ENCODE peak calls at places on chromosomes 7 and 10, in four cellular contexts. P, W, Q and Z are unnamed samples.

GRCh38 chr10:88154596-88155250 is 291.3 kb downstream of the PTEN start:
- DNase-seq in W (no peak), P (no peak), Q (no peak), Z (no peak)

GRCh38 chr7:33369888-33370287 is 240.5 kb downstream of the BBS9 start:
- DNase-seq in P (no peak), W (no peak), Q (no peak), Z (no peak)

GRCh38 chr7:92833766-92834605 is 2.4 kb downstream of the CDK6 start:
- DNase-seq in P (peak), Q (peak), W (peak), Z (peak)

GRCh38 chr10:80529604-80530003 is 8.1 kb upstream of the SH2D4B start:
- DNase-seq in W (no peak), P (no peak), Q (no peak), Z (no peak)

GRCh38 chr10:125606406-125606805 is 76.6 kb downstream of the TEX36 start:
- DNase-seq in P (no peak), W (no peak), Q (no peak), Z (no peak)

GRCh38 chr7:50092579-50093411 is at the start of gene ZPBP:
- DNase-seq in W (peak), Q (peak), P (no peak), Z (no peak)

GRCh38 chr10:26457088-26457487 is 18.9 kb downstream of the APBB1IP start:
- DNase-seq in P (no peak), W (no peak), Q (no peak), Z (no peak)

GRCh38 chr7:141072548-141073172 is 1.2 kb upstream of the TMEM178B start:
- DNase-seq in P (peak), Q (peak), W (peak), Z (no peak)

GRCh38 chr7:93927585-93927984 is 6.0 kb downstream of the GNG11 start:
- DNase-seq in Q (no peak), W (no peak), P (no peak), Z (no peak)

GRCh38 chr10:44811072-44811471 is 100.1 kb upstream of the TMEM72 start:
- DNase-seq in W (no peak), Q (no peak), P (no peak), Z (no peak)

GRCh38 chr7:41028591-41028990 is 674.3 kb downstream of the INHBA start:
- DNase-seq in Q (no peak), P (no peak), W (no peak), Z (no peak)

GRCh38 chr7:151493083-151493482 is 26.6 kb downstream of the RHEB start:
- DNase-seq in Q (no peak), P (no peak), W (no peak), Z (no peak)

GRCh38 chr7:120731276-120731675 is 126.7 kb downstream of the TSPAN12 start:
- DNase-seq in Q (no peak), P (no peak), W (no peak), Z (no peak)

GRCh38 chr7:120733835-120734234 is 124.1 kb downstream of the TSPAN12 start:
- DNase-seq in P (no peak), W (no peak), Q (no peak), Z (no peak)

GRCh38 chr7:120732256-120732655 is 125.7 kb downstream of the TSPAN12 start:
- DNase-seq in W (no peak), Q (no peak), P (no peak), Z (no peak)

GRCh38 chr7:120735791-120736190 is 122.2 kb downstream of the TSPAN12 start:
- DNase-seq in Q (no peak), W (no peak), P (no peak), Z (no peak)

DNA sequence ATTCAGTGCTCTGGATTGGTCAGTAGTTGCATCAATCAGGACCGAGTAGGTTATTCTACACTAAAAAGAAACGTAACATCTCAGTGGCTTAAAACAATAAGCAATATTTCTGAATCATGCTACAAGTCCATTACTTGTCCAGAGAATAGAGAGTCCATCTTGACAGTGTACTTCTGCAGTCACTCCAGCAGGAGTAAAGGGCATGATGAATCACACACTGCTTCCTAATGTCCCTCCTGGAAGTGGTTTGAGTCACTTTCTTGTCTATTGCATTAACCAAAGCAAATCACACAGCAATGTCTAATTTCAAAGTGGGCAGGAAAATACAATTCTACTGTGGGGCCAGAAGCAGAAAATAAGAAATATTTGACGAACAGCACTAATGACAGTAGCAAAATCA is 124.8 kb downstream of the TSPAN12 start:
- DNase-seq in Q (no peak), P (no peak), W (no peak), Z (no peak)
- TF ChIP-seq CTCF in Q (no peak), P (no peak), W (no peak), Z (no peak)

GRCh38 chr7:146136357-146136875 is 19.8 kb downstream of the CNTNAP2 start:
- DNase-seq in Q (no peak), P (no peak), W (no peak), Z (no peak)

GRCh38 chr7:146129296-146129695 is 12.7 kb downstream of the CNTNAP2 start:
- DNase-seq in Q (no peak), W (no peak), P (no peak), Z (no peak)

GRCh38 chr7:146126767-146127509 is 10.3 kb downstream of the CNTNAP2 start:
- DNase-seq in W (no peak), P (no peak), Q (no peak), Z (no peak)

GRCh38 chr7:146129997-146130396 is 13.4 kb downstream of the CNTNAP2 start:
- DNase-seq in Q (no peak), P (no peak), W (no peak), Z (no peak)

GRCh38 chr7:146131701-146132100 is 15.1 kb downstream of the CNTNAP2 start:
- DNase-seq in Q (no peak), W (no peak), P (no peak), Z (no peak)
- TF ChIP-seq CTCF in Q (no peak), W (no peak), P (no peak), Z (no peak)

DNA sequence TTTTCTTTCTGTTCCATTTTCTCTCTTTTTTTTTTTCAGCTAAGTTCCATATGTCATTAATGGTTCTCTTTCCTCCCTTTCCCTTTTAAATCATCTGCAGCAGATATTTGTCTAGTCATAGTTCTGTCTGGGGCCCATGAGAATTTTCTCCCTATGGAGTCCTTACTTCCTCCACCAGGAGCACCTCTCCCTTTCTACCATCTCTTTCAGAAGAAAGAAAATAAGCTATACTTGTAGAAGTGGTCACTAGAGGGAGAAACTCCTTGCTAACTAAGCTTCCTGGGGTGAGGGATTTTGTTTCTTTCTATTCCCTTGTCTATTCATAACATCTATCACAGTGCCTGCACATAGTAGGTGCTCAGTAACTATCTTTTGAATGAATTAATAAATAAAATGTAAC is 230.2 kb upstream of the HPS1 start:
- DNase-seq in W (no peak), P (no peak), Q (no peak), Z (no peak)
- TF ChIP-seq CTCF in W (no peak), P (no peak), Q (no peak), Z (no peak)

GRCh38 chr10:86387221-86387794 is 20.7 kb upstream of the GRID1 start:
- DNase-seq in P (no peak), Q (no peak), W (no peak), Z (no peak)
- TF ChIP-seq CTCF in P (peak), Q (no peak), W (no peak), Z (no peak)

GRCh38 chr10:69733791-69734261 is 67.9 kb upstream of the COL13A1 start:
- DNase-seq in P (no peak), W (peak), Q (no peak), Z (no peak)
- TF ChIP-seq CTCF in P (no peak), W (no peak), Q (no peak), Z (no peak)